ENCODE peak calls at places on chromosomes 5 and 9, in nine cellular contexts. N, H, G, Y, L, W, R, J and D are unnamed samples.

GRCh38 chr5:57566914-57567313 is 84.3 kb upstream of the ACTBL2 start:
- DNase-seq in N (no peak), H (no peak), G (no peak), Y (no peak), L (peak), W (peak), R (no peak), J (peak), D (no peak)

GRCh38 chr9:96441798-96442445 is 8.0 kb upstream of the HABP4 start:
- DNase-seq in N (no peak), H (peak), G (peak), Y (no peak), L (no peak), W (peak), R (no peak), J (peak), D (no peak)

GRCh38 chr5:24530907-24531306 is 113.9 kb downstream of the CDH10 start:
- DNase-seq in N (no peak), H (no peak), G (no peak), Y (no peak), L (no peak), W (no peak), R (no peak), J (no peak), D (no peak)

GRCh38 chr9:78397045-78397843 is 100.3 kb downstream of the PSAT1 start:
- DNase-seq in N (peak), H (no peak), G (no peak), Y (peak), L (no peak), W (no peak), R (no peak), J (no peak), D (no peak)

GRCh38 chr9:36946653-36947052 is 87.4 kb downstream of the PAX5 start:
- DNase-seq in N (no peak), H (peak), G (no peak), Y (no peak), L (peak), W (peak), R (no peak), J (no peak), D (no peak)

GRCh38 chr5:163022582-163023128 is 414.7 kb upstream of the CCNG1 start:
- DNase-seq in N (no peak), H (no peak), G (no peak), Y (no peak), L (no peak), W (no peak), R (no peak), J (no peak), D (no peak)

GRCh38 chr5:5326126-5326758 is 96.2 kb upstream of the ICE1 start:
- DNase-seq in N (peak), H (no peak), G (no peak), Y (peak), L (peak), W (no peak), R (no peak), J (no peak), D (no peak)

GRCh38 chr5:52709171-52709925 is 78.4 kb upstream of the ITGA1 start:
- DNase-seq in N (no peak), H (peak), G (no peak), Y (no peak), L (peak), W (peak), R (no peak), J (peak), D (no peak)

GRCh38 chr9:70466976-70467551 is 52.6 kb upstream of the KLF9 start:
- DNase-seq in N (no peak), H (peak), G (no peak), Y (no peak), L (peak), W (peak), R (no peak), J (peak), D (no peak)

GRCh38 chr9:108300296-108301287 is 555.2 kb downstream of the ACTL7B start:
- DNase-seq in N (no peak), H (no peak), G (no peak), Y (no peak), L (no peak), W (no peak), R (no peak), J (no peak), D (no peak)

GRCh38 chr5:39369123-39369815 is 5.0 kb upstream of the C9 start:
- DNase-seq in N (no peak), H (no peak), G (no peak), Y (no peak), L (no peak), W (peak), R (no peak), J (no peak), D (no peak)

GRCh38 chr9:12699529-12699928 is 6.3 kb downstream of the TYRP1 start:
- DNase-seq in N (no peak), H (peak), G (no peak), Y (no peak), L (peak), W (peak), R (no peak), J (peak), D (no peak)

GRCh38 chr5:75948441-75948840 is 134.7 kb upstream of the SV2C start:
- DNase-seq in N (no peak), H (no peak), G (no peak), Y (no peak), L (no peak), W (no peak), R (no peak), J (no peak), D (no peak)

GRCh38 chr9:112112519-112112918 is 62.6 kb downstream of the SUSD1 start:
- DNase-seq in N (no peak), H (peak), G (no peak), Y (no peak), L (peak), W (peak), R (peak), J (peak), D (peak)

GRCh38 chr5:69213513-69214215 is 21.0 kb upstream of the CDK7 start:
- DNase-seq in N (no peak), H (peak), G (no peak), Y (no peak), L (peak), W (peak), R (no peak), J (peak), D (no peak)

GRCh38 chr5:55629790-55630189 is 82.3 kb downstream of the SLC38A9 start:
- DNase-seq in N (no peak), H (no peak), G (no peak), Y (no peak), L (no peak), W (no peak), R (no peak), J (peak), D (no peak)

GRCh38 chr9:121815556-121816448 is 164.4 kb downstream of the DAB2IP start:
- DNase-seq in N (no peak), H (no peak), G (no peak), Y (no peak), L (no peak), W (no peak), R (no peak), J (no peak), D (no peak)

GRCh38 chr5:126811515-126812198 is 34.7 kb downstream of the LMNB1 start:
- DNase-seq in N (no peak), H (no peak), G (no peak), Y (no peak), L (peak), W (peak), R (no peak), J (peak), D (no peak)

GRCh38 chr9:759541-759940 is 82.0 kb upstream of the DMRT1 start:
- DNase-seq in N (no peak), H (no peak), G (no peak), Y (no peak), L (no peak), W (no peak), R (no peak), J (no peak), D (no peak)

GRCh38 chr5:20559845-20560244 is 571.8 kb upstream of the CDH18 start:
- DNase-seq in N (no peak), H (no peak), G (no peak), Y (no peak), L (no peak), W (no peak), R (no peak), J (no peak), D (no peak)

GRCh38 chr5:12016149-12016740 is 112.0 kb upstream of the CTNND2 start:
- DNase-seq in N (peak), H (peak), G (no peak), Y (no peak), L (peak), W (no peak), R (no peak), J (no peak), D (no peak)

GRCh38 chr9:126406075-126406675 is 79.5 kb downstream of the MVB12B start:
- DNase-seq in N (no peak), H (no peak), G (no peak), Y (no peak), L (peak), W (peak), R (no peak), J (peak), D (no peak)

GRCh38 chr5:105639068-105639467 is 2031.7 kb downstream of the EFNA5 start:
- DNase-seq in N (peak), H (no peak), G (peak), Y (no peak), L (no peak), W (no peak), R (no peak), J (no peak), D (no peak)

GRCh38 chr5:122313001-122313402 is 965 bp downstream of the SNCAIP start:
- DNase-seq in N (peak), H (no peak), G (no peak), Y (peak), L (peak), W (peak), R (no peak), J (peak), D (no peak)

GRCh38 chr5:157431544-157432200 is 28.3 kb upstream of the NIPAL4 start:
- DNase-seq in N (peak), H (peak), G (no peak), Y (peak), L (peak), W (peak), R (peak), J (peak), D (no peak)

GRCh38 chr5:91101777-91102379 is 281.2 kb downstream of the ARRDC3 start:
- DNase-seq in N (peak), H (peak), G (peak), Y (peak), L (peak), W (peak), R (peak), J (peak), D (peak)

GRCh38 chr9:16023466-16023865 is 470.6 kb downstream of the CCDC171 start:
- DNase-seq in N (no peak), H (peak), G (no peak), Y (no peak), L (peak), W (peak), R (no peak), J (peak), D (no peak)

GRCh38 chr5:53262348-53262970 is 152.9 kb upstream of the MOCS2 start:
- DNase-seq in N (peak), H (peak), G (peak), Y (no peak), L (no peak), W (peak), R (peak), J (peak), D (no peak)

GRCh38 chr5:106880656-106881055 is 790.1 kb downstream of the EFNA5 start:
- DNase-seq in N (no peak), H (peak), G (no peak), Y (no peak), L (no peak), W (no peak), R (peak), J (no peak), D (peak)

GRCh38 chr5:172123269-172123692 is 64.7 kb downstream of the STK10 start:
- DNase-seq in N (peak), H (peak), G (peak), Y (no peak), L (peak), W (peak), R (no peak), J (peak), D (no peak)

GRCh38 chr9:89311346-89312153 is 555 bp downstream of the CKS2 start:
- DNase-seq in N (no peak), H (no peak), G (peak), Y (no peak), L (no peak), W (peak), R (no peak), J (no peak), D (no peak)

GRCh38 chr5:67297802-67298532 is 101.4 kb upstream of the CD180 start:
- DNase-seq in N (no peak), H (no peak), G (no peak), Y (no peak), L (no peak), W (no peak), R (no peak), J (no peak), D (no peak)

GRCh38 chr9:125810161-125810560 is 63.0 kb downstream of the PBX3 start:
- DNase-seq in N (no peak), H (no peak), G (no peak), Y (no peak), L (no peak), W (no peak), R (no peak), J (no peak), D (no peak)

GRCh38 chr9:97293827-97294226 is 13.6 kb upstream of the CCDC180 start:
- DNase-seq in N (no peak), H (no peak), G (no peak), Y (no peak), L (no peak), W (no peak), R (no peak), J (no peak), D (no peak)

GRCh38 chr5:168653611-168654010 is 74.4 kb upstream of the PANK3 start:
- DNase-seq in N (peak), H (no peak), G (no peak), Y (no peak), L (no peak), W (no peak), R (no peak), J (no peak), D (no peak)

GRCh38 chr5:168652516-168652915 is 73.3 kb upstream of the PANK3 start:
- DNase-seq in N (no peak), H (peak), G (no peak), Y (no peak), L (no peak), W (no peak), R (no peak), J (no peak), D (no peak)

GRCh38 chr5:168656633-168657032 is 77.5 kb upstream of the PANK3 start:
- DNase-seq in N (no peak), H (peak), G (no peak), Y (no peak), L (peak), W (peak), R (no peak), J (no peak), D (no peak)

GRCh38 chr5:168655316-168655715 is 76.1 kb upstream of the PANK3 start:
- DNase-seq in N (no peak), H (no peak), G (no peak), Y (no peak), L (no peak), W (no peak), R (no peak), J (no peak), D (no peak)

GRCh38 chr5:168654225-168654624 is 75.1 kb upstream of the PANK3 start:
- DNase-seq in N (peak), H (no peak), G (no peak), Y (peak), L (no peak), W (peak), R (no peak), J (peak), D (no peak)
- H2AFZ ChIP-seq in N (no peak), H (no peak), G (peak), Y (peak), L (no peak), W (peak), R (no peak), J (no peak), D (no peak)

GRCh38 chr9:99185328-99185632 is 36.5 kb downstream of the ALG2 start:
- DNase-seq in N (no peak), H (no peak), G (no peak), Y (no peak), L (no peak), W (no peak), R (no peak), J (no peak), D (no peak)
- H2AFZ ChIP-seq in N (no peak), H (peak), G (peak), Y (peak), L (peak), W (peak), R (no peak), J (peak), D (no peak)

GRCh38 chr9:38619556-38620447 is 594 bp downstream of the ANKRD18A start:
- DNase-seq in N (peak), H (peak), G (no peak), Y (no peak), L (no peak), W (peak), R (no peak), J (no peak), D (no peak)
- H2AFZ ChIP-seq in N (peak), H (peak), G (no peak), Y (peak), L (peak), W (peak), R (peak), J (no peak), D (peak)

GRCh38 chr5:64637144-64637543 is 53.2 kb upstream of the SHISAL2B start:
- DNase-seq in N (no peak), H (no peak), G (no peak), Y (no peak), L (no peak), W (no peak), R (no peak), J (no peak), D (no peak)

GRCh38 chr5:64632251-64632650 is 58.1 kb upstream of the SHISAL2B start:
- DNase-seq in N (no peak), H (no peak), G (no peak), Y (no peak), L (peak), W (no peak), R (no peak), J (peak), D (no peak)

GRCh38 chr5:64635056-64635686 is 55.1 kb upstream of the SHISAL2B start:
- DNase-seq in N (peak), H (peak), G (peak), Y (peak), L (peak), W (peak), R (peak), J (peak), D (no peak)

DNA sequence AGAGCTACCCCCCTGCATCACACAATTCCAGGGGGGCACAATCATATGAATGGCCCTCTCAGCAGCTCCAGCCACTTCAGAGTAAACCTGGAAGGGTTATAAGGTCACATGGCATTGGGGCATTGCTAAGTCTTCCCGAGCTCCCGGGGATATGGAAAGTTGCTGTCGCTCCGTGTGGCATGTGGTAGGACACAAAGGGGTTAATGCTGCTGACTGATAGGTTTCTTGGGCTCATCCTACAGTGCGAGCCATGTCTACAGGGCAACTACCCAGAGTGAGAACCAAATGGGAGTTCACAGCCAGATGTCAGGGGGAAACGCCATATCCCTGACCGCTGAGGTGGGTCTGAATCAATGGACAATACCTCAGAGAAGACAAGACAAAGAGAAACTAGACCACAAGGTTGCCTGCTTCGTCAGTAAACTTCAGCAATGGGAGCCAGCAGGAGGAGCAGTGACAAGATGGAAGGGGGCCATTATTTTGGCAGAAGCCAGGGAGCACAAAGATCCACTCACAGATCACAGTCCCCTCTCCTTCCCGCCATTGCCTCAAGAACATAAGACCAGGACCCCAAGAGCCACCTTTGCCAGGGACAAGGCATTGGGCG is 52.4 kb upstream of the SHISAL2B start:
- DNase-seq in N (peak), H (no peak), G (no peak), Y (no peak), L (no peak), W (peak), R (no peak), J (no peak), D (no peak)
- H2AFZ ChIP-seq in N (peak), H (no peak), G (peak), Y (peak), L (peak), W (peak), R (no peak), J (peak), D (no peak)

GRCh38 chr5:14870347-14871083 is 1.1 kb downstream of the ANKH start:
- DNase-seq in N (peak), H (peak), G (no peak), Y (no peak), L (no peak), W (peak), R (no peak), J (no peak), D (no peak)
- H2AFZ ChIP-seq in N (no peak), H (peak), G (peak), Y (peak), L (peak), W (peak), R (no peak), J (peak), D (peak)

DNA sequence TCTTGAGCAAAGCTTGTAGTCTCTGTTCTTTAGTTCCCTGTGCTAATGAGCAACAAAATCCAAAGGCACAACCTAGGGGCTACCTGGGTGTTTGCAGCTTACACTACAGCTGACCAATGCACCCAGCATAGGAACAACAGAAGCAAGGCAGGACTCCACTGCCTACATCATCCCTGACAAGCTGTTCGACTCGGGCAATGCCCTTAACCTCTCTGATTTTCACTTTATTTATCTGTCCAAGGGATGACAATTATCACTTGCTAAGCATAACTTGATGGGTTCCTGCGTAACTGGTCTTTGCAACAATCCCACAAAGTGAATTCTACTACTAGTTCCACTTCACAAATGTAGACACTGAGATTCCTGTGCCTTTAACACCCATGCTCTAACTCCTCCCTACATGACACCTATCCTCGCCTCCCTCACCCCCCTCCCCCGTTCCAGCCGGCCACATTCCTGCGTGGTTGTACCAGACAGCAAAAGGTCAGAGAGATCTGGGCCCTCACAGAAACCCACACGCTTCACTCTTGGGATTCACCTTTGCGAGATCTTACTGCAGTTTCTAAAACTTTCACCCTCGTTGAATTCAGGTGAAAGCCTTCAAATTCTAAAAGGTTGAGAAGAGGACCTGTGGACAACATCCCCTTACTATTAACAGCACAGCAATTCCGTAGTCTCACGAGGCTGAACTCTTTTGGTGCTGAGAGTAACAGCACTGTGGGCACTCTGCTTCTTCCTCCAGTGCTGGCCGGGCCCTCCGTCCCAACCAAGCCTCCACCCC is 995 bp downstream of the IPPK start:
- DNase-seq in N (peak), H (peak), G (peak), Y (no peak), L (peak), W (peak), R (no peak), J (peak), D (no peak)
- H2AFZ ChIP-seq in N (peak), H (peak), G (peak), Y (peak), L (peak), W (peak), R (no peak), J (peak), D (no peak)